ENCODE peak calls at places on chromosomes 12 and 14, in five cellular contexts. S is neural crest cell; A is activated T-helper 9 cell treated with anti-CD3 and anti-CD28 coated beads, Interleukin-2, amount 50 U/mL, for 16 hours; P is HCT116; C is ACHN. X is an unnamed sample.

GRCh38 chr12:95304673-95305198 is 87.1 kb downstream of the VEZT start:
- DNase-seq in S (no peak), A (no peak), P (no peak), C (peak), X (peak)

GRCh38 chr14:103292426-103293374 is 41.3 kb upstream of the EIF5 start:
- DNase-seq in S (peak), A (peak), P (peak), C (peak), X (peak)

GRCh38 chr12:92078167-92079053 is 67.2 kb downstream of the BTG1 start:
- DNase-seq in S (no peak), A (no peak), P (peak), C (no peak), X (peak)

GRCh38 chr12:113101751-113102150 is 33.8 kb downstream of the RASAL1 start:
- DNase-seq in S (no peak), A (no peak), P (no peak), C (no peak), X (no peak)

GRCh38 chr12:219891-220352 is 6.0 kb upstream of the SLC6A12 start:
- DNase-seq in S (peak), A (peak), P (peak), C (peak), X (peak)

GRCh38 chr12:103839103-103839502 is 1.9 kb downstream of the NT5DC3 start:
- DNase-seq in S (no peak), A (no peak), P (no peak), C (no peak), X (no peak)

GRCh38 chr14:24351517-24351916 is 11.7 kb upstream of the RIPK3 start:
- DNase-seq in S (no peak), A (no peak), P (no peak), C (no peak), X (no peak)

GRCh38 chr12:52395761-52396434 is 10.2 kb downstream of the KRT82 start:
- DNase-seq in S (no peak), A (no peak), P (peak), C (peak), X (no peak)

GRCh38 chr12:53984901-53985357 is at the start of gene HOXC10:
- DNase-seq in S (peak), A (peak), P (peak), C (peak), X (peak)

GRCh38 chr14:102250636-102251035 is 54.3 kb downstream of the MOK start:
- DNase-seq in S (no peak), A (no peak), P (no peak), C (no peak), X (no peak)

GRCh38 chr12:65740873-65741600 is 83.2 kb upstream of the HMGA2 start:
- DNase-seq in S (peak), A (peak), P (no peak), C (peak), X (no peak)

GRCh38 chr12:57470286-57470969 is 9.2 kb downstream of the ARHGAP9 start:
- DNase-seq in S (no peak), A (no peak), P (no peak), C (no peak), X (no peak)

GRCh38 chr12:6341439-6342139 is at the start of gene TNFRSF1A:
- DNase-seq in S (peak), A (peak), P (no peak), C (peak), X (peak)

GRCh38 chr14:104383088-104383805 is 196.3 kb upstream of the C14orf180 start:
- DNase-seq in S (no peak), A (no peak), P (no peak), C (no peak), X (no peak)

GRCh38 chr12:4011597-4011996 is 138.4 kb upstream of the PARP11 start:
- DNase-seq in S (no peak), A (no peak), P (no peak), C (peak), X (peak)

GRCh38 chr12:94149781-94150482 is 1.6 kb downstream of the PLXNC1 start:
- DNase-seq in S (no peak), A (peak), P (no peak), C (no peak), X (no peak)

GRCh38 chr12:93122089-93122488 is 193.0 kb upstream of the EEA1 start:
- DNase-seq in S (no peak), A (no peak), P (no peak), C (no peak), X (peak)

GRCh38 chr14:95931384-95931783 is 54.8 kb downstream of the TUNAR start:
- DNase-seq in S (no peak), A (no peak), P (no peak), C (no peak), X (no peak)

GRCh38 chr14:64060648-64061096 is 207.9 kb downstream of the SYNE2 start:
- DNase-seq in S (peak), A (no peak), P (peak), C (peak), X (peak)

GRCh38 chr12:106085213-106085612 is 53.5 kb downstream of the NUAK1 start:
- DNase-seq in S (no peak), A (no peak), P (no peak), C (no peak), X (no peak)

GRCh38 chr14:98014851-98015615 is 1217.9 kb downstream of the VRK1 start:
- DNase-seq in S (no peak), A (no peak), P (no peak), C (no peak), X (no peak)

GRCh38 chr12:87086118-87086891 is 830.1 kb upstream of the MGAT4C start:
- DNase-seq in S (no peak), A (no peak), P (no peak), C (no peak), X (peak)

GRCh38 chr14:106037380-106037779 is 511.0 kb downstream of the TMEM121 start:
- DNase-seq in S (no peak), A (no peak), P (no peak), C (no peak), X (no peak)

GRCh38 chr14:103067231-103067954 is 10.0 kb upstream of the CDC42BPB start:
- DNase-seq in S (no peak), A (no peak), P (peak), C (peak), X (peak)

GRCh38 chr14:95611293-95611880 is 74.8 kb upstream of the TCL1B start:
- DNase-seq in S (no peak), A (no peak), P (no peak), C (no peak), X (no peak)